ENCODE peak calls at places on chromosomes 6 and 20, in five cellular contexts. One of them, this sample, is unnamed.

GRCh38 chr20:58714340-58714922 is 21.8 kb downstream of the NPEPL1 start:
- DNase-seq in prostate gland: peak; percentile 2
- DNase-seq in fibroblast of pulmonary artery: no peak
- DNase-seq in kidney: peak; percentile 68
- DNase-seq in fibroblast of villous mesenchyme: no peak
- DNase-seq in this sample: no peak

GRCh38 chr6:30443657-30444450 is 45.5 kb upstream of the HLA-E start:
- DNase-seq in prostate gland: no peak
- DNase-seq in fibroblast of pulmonary artery: no peak
- DNase-seq in kidney: no peak
- DNase-seq in fibroblast of villous mesenchyme: peak; percentile 30
- DNase-seq in this sample: no peak

GRCh38 chr6:1825926-1826325 is 216.2 kb downstream of the FOXC1 start:
- DNase-seq in prostate gland: no peak
- DNase-seq in fibroblast of pulmonary artery: no peak
- DNase-seq in kidney: no peak
- DNase-seq in fibroblast of villous mesenchyme: no peak
- DNase-seq in this sample: no peak

GRCh38 chr6:169247419-169247818 is 6.2 kb downstream of the THBS2 start:
- DNase-seq in prostate gland: no peak
- DNase-seq in fibroblast of pulmonary artery: no peak
- DNase-seq in kidney: no peak
- DNase-seq in fibroblast of villous mesenchyme: no peak
- DNase-seq in this sample: no peak

GRCh38 chr6:159934181-159934580 is 34.7 kb upstream of the IGF2R start:
- DNase-seq in prostate gland: no peak
- DNase-seq in fibroblast of pulmonary artery: no peak
- DNase-seq in kidney: no peak
- DNase-seq in fibroblast of villous mesenchyme: no peak
- DNase-seq in this sample: no peak

GRCh38 chr6:16316741-16317251 is 78.4 kb downstream of the GMPR start:
- DNase-seq in prostate gland: no peak
- DNase-seq in fibroblast of pulmonary artery: peak; percentile 48
- DNase-seq in kidney: no peak
- DNase-seq in fibroblast of villous mesenchyme: no peak
- DNase-seq in this sample: no peak

GRCh38 chr6:8139451-8139850 is 37.1 kb upstream of the EEF1E1 start:
- DNase-seq in prostate gland: no peak
- DNase-seq in fibroblast of pulmonary artery: no peak
- DNase-seq in kidney: no peak
- DNase-seq in fibroblast of villous mesenchyme: no peak
- DNase-seq in this sample: no peak

GRCh38 chr6:11143394-11144371 is 32.2 kb upstream of the ERVFRD-1 start:
- DNase-seq in prostate gland: peak; percentile 11
- DNase-seq in fibroblast of pulmonary artery: peak; percentile 92
- DNase-seq in kidney: no peak
- DNase-seq in fibroblast of villous mesenchyme: peak; percentile 96
- DNase-seq in this sample: peak; percentile 41

GRCh38 chr6:4804095-4804494 is 27.9 kb downstream of the CDYL start:
- DNase-seq in prostate gland: no peak
- DNase-seq in fibroblast of pulmonary artery: peak; percentile 32
- DNase-seq in kidney: no peak
- DNase-seq in fibroblast of villous mesenchyme: peak; percentile 39
- DNase-seq in this sample: no peak

GRCh38 chr20:53176133-53176532 is 204.0 kb downstream of the TSHZ2 start:
- DNase-seq in prostate gland: no peak
- DNase-seq in fibroblast of pulmonary artery: no peak
- DNase-seq in kidney: no peak
- DNase-seq in fibroblast of villous mesenchyme: no peak
- DNase-seq in this sample: no peak

GRCh38 chr6:150391414-150391813 is 22.6 kb downstream of the IYD start:
- DNase-seq in prostate gland: no peak
- DNase-seq in fibroblast of pulmonary artery: no peak
- DNase-seq in kidney: no peak
- DNase-seq in fibroblast of villous mesenchyme: no peak
- DNase-seq in this sample: no peak

GRCh38 chr6:38997128-38997761 is 51.3 kb upstream of the GLP1R start:
- DNase-seq in prostate gland: no peak
- DNase-seq in fibroblast of pulmonary artery: peak; percentile 31
- DNase-seq in kidney: no peak
- DNase-seq in fibroblast of villous mesenchyme: peak; percentile 22
- DNase-seq in this sample: no peak

GRCh38 chr20:637559-637958 is 15.4 kb downstream of the SRXN1 start:
- DNase-seq in prostate gland: no peak
- DNase-seq in fibroblast of pulmonary artery: no peak
- DNase-seq in kidney: no peak
- DNase-seq in fibroblast of villous mesenchyme: no peak
- DNase-seq in this sample: no peak

GRCh38 chr20:35146299-35146921 is 726 bp downstream of the EDEM2 start:
- DNase-seq in prostate gland: no peak
- DNase-seq in fibroblast of pulmonary artery: no peak
- DNase-seq in kidney: peak; percentile 77
- DNase-seq in fibroblast of villous mesenchyme: peak; percentile 12
- DNase-seq in this sample: no peak

GRCh38 chr6:24257282-24257681 is 100.6 kb downstream of the DCDC2 start:
- DNase-seq in prostate gland: no peak
- DNase-seq in fibroblast of pulmonary artery: no peak
- DNase-seq in kidney: no peak
- DNase-seq in fibroblast of villous mesenchyme: no peak
- DNase-seq in this sample: no peak

GRCh38 chr6:123636282-123636681 is 468 bp downstream of the TRDN start:
- DNase-seq in prostate gland: no peak
- DNase-seq in fibroblast of pulmonary artery: no peak
- DNase-seq in kidney: no peak
- DNase-seq in fibroblast of villous mesenchyme: no peak
- DNase-seq in this sample: no peak

GRCh38 chr6:71031912-71032311 is 75.1 kb upstream of the B3GAT2 start:
- DNase-seq in prostate gland: no peak
- DNase-seq in fibroblast of pulmonary artery: peak; percentile 54
- DNase-seq in kidney: no peak
- DNase-seq in fibroblast of villous mesenchyme: peak; percentile 67
- DNase-seq in this sample: no peak

GRCh38 chr6:54715990-54716389 is 130.6 kb upstream of the FAM83B start:
- DNase-seq in prostate gland: no peak
- DNase-seq in fibroblast of pulmonary artery: no peak
- DNase-seq in kidney: no peak
- DNase-seq in fibroblast of villous mesenchyme: no peak
- DNase-seq in this sample: no peak

GRCh38 chr6:43481591-43482242 is 4.3 kb downstream of the TJAP1 start:
- DNase-seq in prostate gland: no peak
- DNase-seq in fibroblast of pulmonary artery: no peak
- DNase-seq in kidney: no peak
- DNase-seq in fibroblast of villous mesenchyme: no peak
- DNase-seq in this sample: no peak

GRCh38 chr6:125273965-125274364 is 27.8 kb downstream of the HDDC2 start:
- DNase-seq in prostate gland: no peak
- DNase-seq in fibroblast of pulmonary artery: peak; percentile 57
- DNase-seq in kidney: peak; percentile 72
- DNase-seq in fibroblast of villous mesenchyme: no peak
- DNase-seq in this sample: no peak

GRCh38 chr6:4008324-4009047 is 70.5 kb downstream of the FAM217A start:
- DNase-seq in prostate gland: peak; percentile 60
- DNase-seq in fibroblast of pulmonary artery: peak; percentile 90
- DNase-seq in kidney: no peak
- DNase-seq in fibroblast of villous mesenchyme: peak; percentile 98
- DNase-seq in this sample: peak; percentile 76

GRCh38 chr6:48986803-48987202 is 476.2 kb downstream of the MMUT start:
- DNase-seq in prostate gland: no peak
- DNase-seq in fibroblast of pulmonary artery: no peak
- DNase-seq in kidney: peak; percentile 32
- DNase-seq in fibroblast of villous mesenchyme: no peak
- DNase-seq in this sample: no peak

GRCh38 chr6:14849224-14849623 is 396.6 kb upstream of the JARID2 start:
- DNase-seq in prostate gland: no peak
- DNase-seq in fibroblast of pulmonary artery: no peak
- DNase-seq in kidney: no peak
- DNase-seq in fibroblast of villous mesenchyme: no peak
- DNase-seq in this sample: no peak

GRCh38 chr20:17601957-17602356 is 32.1 kb downstream of the DSTN start:
- DNase-seq in prostate gland: no peak
- DNase-seq in fibroblast of pulmonary artery: no peak
- DNase-seq in kidney: no peak
- DNase-seq in fibroblast of villous mesenchyme: peak; percentile 12
- DNase-seq in this sample: no peak

GRCh38 chr20:40807094-40807623 is 118.1 kb upstream of the MAFB start:
- DNase-seq in prostate gland: no peak
- DNase-seq in fibroblast of pulmonary artery: no peak
- DNase-seq in kidney: no peak
- DNase-seq in fibroblast of villous mesenchyme: no peak
- DNase-seq in this sample: no peak

GRCh38 chr6:165671222-165671715 is 8.2 kb upstream of the PDE10A start:
- DNase-seq in prostate gland: no peak
- DNase-seq in fibroblast of pulmonary artery: no peak
- DNase-seq in kidney: no peak
- DNase-seq in fibroblast of villous mesenchyme: no peak
- DNase-seq in this sample: no peak

GRCh38 chr6:40819182-40819834 is 219.7 kb downstream of the UNC5CL start:
- DNase-seq in prostate gland: no peak
- DNase-seq in fibroblast of pulmonary artery: no peak
- DNase-seq in kidney: no peak
- DNase-seq in fibroblast of villous mesenchyme: no peak
- DNase-seq in this sample: no peak

GRCh38 chr6:167005350-167006159 is 6.4 kb downstream of the CEP43 start:
- DNase-seq in prostate gland: no peak
- DNase-seq in fibroblast of pulmonary artery: peak; percentile 56
- DNase-seq in kidney: peak; percentile 75
- DNase-seq in fibroblast of villous mesenchyme: peak; percentile 44
- DNase-seq in this sample: no peak

GRCh38 chr6:25717856-25718740 is 36.4 kb upstream of the SLC17A4 start:
- DNase-seq in prostate gland: peak; percentile 11
- DNase-seq in fibroblast of pulmonary artery: peak; percentile 61
- DNase-seq in kidney: no peak
- DNase-seq in fibroblast of villous mesenchyme: peak; percentile 35
- DNase-seq in this sample: no peak
- TF ChIP-seq CTCF in prostate gland: peak; percentile 49
- TF ChIP-seq CTCF in fibroblast of pulmonary artery: peak; percentile 64
- TF ChIP-seq CTCF in kidney: peak; percentile 46
- TF ChIP-seq CTCF in fibroblast of villous mesenchyme: peak; percentile 57
- TF ChIP-seq CTCF in this sample: peak; percentile 54

GRCh38 chr6:111724039-111724438 is 118.4 kb upstream of the TRAF3IP2 start:
- DNase-seq in prostate gland: no peak
- DNase-seq in fibroblast of pulmonary artery: no peak
- DNase-seq in kidney: no peak
- DNase-seq in fibroblast of villous mesenchyme: no peak
- DNase-seq in this sample: no peak
- TF ChIP-seq CTCF in prostate gland: no peak
- TF ChIP-seq CTCF in fibroblast of pulmonary artery: no peak
- TF ChIP-seq CTCF in kidney: no peak
- TF ChIP-seq CTCF in fibroblast of villous mesenchyme: no peak
- TF ChIP-seq CTCF in this sample: no peak

GRCh38 chr6:98039876-98040605 is 757.0 kb upstream of the MMS22L start:
- DNase-seq in prostate gland: no peak
- DNase-seq in fibroblast of pulmonary artery: peak; percentile 8
- DNase-seq in kidney: no peak
- DNase-seq in fibroblast of villous mesenchyme: no peak
- DNase-seq in this sample: no peak
- TF ChIP-seq CTCF in prostate gland: no peak
- TF ChIP-seq CTCF in fibroblast of pulmonary artery: peak; percentile 12
- TF ChIP-seq CTCF in kidney: no peak
- TF ChIP-seq CTCF in fibroblast of villous mesenchyme: no peak
- TF ChIP-seq CTCF in this sample: no peak

DNA sequence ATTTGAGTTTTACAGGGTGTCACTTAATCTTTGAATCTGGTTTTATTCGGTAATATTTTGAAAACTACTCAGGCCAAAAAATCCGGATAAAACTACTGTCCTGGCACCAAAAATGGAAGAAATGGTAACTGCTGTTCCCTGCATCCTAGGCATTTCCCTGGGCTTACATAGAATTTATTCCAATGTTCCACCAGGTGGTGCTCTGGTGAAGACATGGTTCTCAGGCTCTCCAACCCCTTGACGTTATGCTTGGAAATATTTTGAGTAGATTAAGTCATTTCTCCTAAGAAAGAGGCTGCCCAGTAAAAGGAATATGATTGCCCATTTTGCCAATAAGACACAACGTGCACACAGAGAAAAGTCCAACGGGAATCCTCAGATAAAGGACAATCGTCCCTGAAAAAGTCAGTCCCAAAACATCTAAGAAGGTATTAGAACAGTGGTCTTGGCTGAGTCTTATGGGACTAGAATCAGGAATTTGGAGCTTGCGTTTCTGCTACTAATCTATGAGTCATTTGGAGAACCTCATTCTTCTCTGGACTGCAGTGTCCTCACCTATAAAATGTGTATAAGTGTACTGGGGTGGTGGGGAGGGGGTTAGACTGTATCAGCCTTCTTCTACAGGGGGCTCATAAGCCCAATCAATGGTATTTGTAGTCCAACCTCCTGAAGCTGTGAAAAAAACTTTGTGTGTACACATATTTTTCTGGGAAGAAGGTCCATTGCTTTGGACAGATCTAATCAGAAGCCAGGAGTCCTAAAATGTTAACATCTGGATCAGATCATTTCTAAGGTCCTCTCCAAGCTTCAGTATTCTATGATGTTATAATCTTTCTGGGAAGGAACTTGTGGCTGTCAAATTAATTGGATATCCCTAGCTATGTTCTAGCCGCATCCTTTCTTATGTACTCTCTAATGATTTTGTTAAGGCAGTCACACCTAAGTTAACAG is 131.0 kb upstream of the BMP2 start:
- DNase-seq in prostate gland: peak; percentile 43
- DNase-seq in fibroblast of pulmonary artery: peak; percentile 83
- DNase-seq in kidney: no peak
- DNase-seq in fibroblast of villous mesenchyme: peak; percentile 75
- DNase-seq in this sample: peak; percentile 22
- TF ChIP-seq CTCF in prostate gland: peak; percentile 43
- TF ChIP-seq CTCF in fibroblast of pulmonary artery: peak; percentile 67
- TF ChIP-seq CTCF in kidney: peak; percentile 72
- TF ChIP-seq CTCF in fibroblast of villous mesenchyme: peak; percentile 67
- TF ChIP-seq CTCF in this sample: peak; percentile 56

GRCh38 chr20:24492031-24492607 is 22.7 kb downstream of the SYNDIG1 start:
- DNase-seq in prostate gland: no peak
- DNase-seq in fibroblast of pulmonary artery: no peak
- DNase-seq in kidney: no peak
- DNase-seq in fibroblast of villous mesenchyme: no peak
- DNase-seq in this sample: no peak

GRCh38 chr20:24491043-24491756 is 21.8 kb downstream of the SYNDIG1 start:
- DNase-seq in prostate gland: no peak
- DNase-seq in fibroblast of pulmonary artery: no peak
- DNase-seq in kidney: no peak
- DNase-seq in fibroblast of villous mesenchyme: no peak
- DNase-seq in this sample: no peak

GRCh38 chr20:24493181-24493580 is 23.8 kb downstream of the SYNDIG1 start:
- DNase-seq in prostate gland: no peak
- DNase-seq in fibroblast of pulmonary artery: no peak
- DNase-seq in kidney: no peak
- DNase-seq in fibroblast of villous mesenchyme: no peak
- DNase-seq in this sample: no peak

GRCh38 chr20:24493661-24494459 is 24.4 kb downstream of the SYNDIG1 start:
- DNase-seq in prostate gland: no peak
- DNase-seq in fibroblast of pulmonary artery: no peak
- DNase-seq in kidney: no peak
- DNase-seq in fibroblast of villous mesenchyme: no peak
- DNase-seq in this sample: no peak

GRCh38 chr20:24492698-24493097 is 23.3 kb downstream of the SYNDIG1 start:
- DNase-seq in prostate gland: no peak
- DNase-seq in fibroblast of pulmonary artery: no peak
- DNase-seq in kidney: no peak
- DNase-seq in fibroblast of villous mesenchyme: no peak
- DNase-seq in this sample: no peak
- TF ChIP-seq CTCF in prostate gland: no peak
- TF ChIP-seq CTCF in fibroblast of pulmonary artery: no peak
- TF ChIP-seq CTCF in kidney: no peak
- TF ChIP-seq CTCF in fibroblast of villous mesenchyme: no peak
- TF ChIP-seq CTCF in this sample: no peak

GRCh38 chr6:53651764-53652401 is 13.7 kb downstream of the KLHL31 start:
- DNase-seq in prostate gland: peak; percentile 83
- DNase-seq in fibroblast of pulmonary artery: peak; percentile 48
- DNase-seq in kidney: peak; percentile 92
- DNase-seq in fibroblast of villous mesenchyme: peak; percentile 40
- DNase-seq in this sample: no peak
- TF ChIP-seq CTCF in prostate gland: peak; percentile 35
- TF ChIP-seq CTCF in fibroblast of pulmonary artery: peak; percentile 15
- TF ChIP-seq CTCF in kidney: peak; percentile 36
- TF ChIP-seq CTCF in fibroblast of villous mesenchyme: peak; percentile 8
- TF ChIP-seq CTCF in this sample: peak; percentile 19